ENCODE peak calls at places on chromosomes 7 and 10, in seven cellular contexts. A is stimulated activated CD4-positive, alpha-beta T cell treated with anti-CD3 and anti-CD28 coated beads, Interleukin-4, amount 100 ng/mL, for 24 hours; X is AG04450; M is activated gamma-delta T cell treated with Interleukin-2 at 50 U/mL for 16 hours; E is HCEC 1CT; O is fibroblast of mammary gland; T is glomerular endothelial cell. K is an unnamed sample.

GRCh38 chr7:158966780-158967390 is 110.5 kb downstream of the DYNC2I1 start:
- DNase-seq in X (no peak), T (no peak), E (no peak), M (no peak), O (no peak), A (no peak), K (no peak)

GRCh38 chr10:103069453-103070331 is 123.4 kb downstream of the NT5C2 start:
- DNase-seq in O (peak; percentile 51), X (no peak), A (peak; percentile 73), E (peak; percentile 28), T (no peak), M (peak; percentile 71), K (no peak)

GRCh38 chr10:97904026-97904410 is 54.4 kb downstream of the GOLGA7B start:
- DNase-seq in M (no peak), X (no peak), O (no peak), E (no peak), T (no peak), A (no peak), K (no peak)

GRCh38 chr7:481219-481930 is 38.3 kb downstream of the PDGFA start:
- DNase-seq in M (no peak), T (no peak), E (no peak), O (no peak), A (no peak), X (no peak), K (no peak)

GRCh38 chr10:50623299-50624153 is at the start of gene SGMS1:
- DNase-seq in A (peak; percentile 80), O (peak; percentile 76), T (no peak), E (peak; percentile 83), M (peak; percentile 77), X (peak; percentile 59), K (peak; percentile 67)

GRCh38 chr7:121831320-121831719 is 41.6 kb upstream of the PTPRZ1 start:
- DNase-seq in T (no peak), O (no peak), A (no peak), M (no peak), E (no peak), X (no peak), K (no peak)

GRCh38 chr7:47404005-47404404 is 177.9 kb downstream of the TNS3 start:
- DNase-seq in M (no peak), A (no peak), X (no peak), E (no peak), O (peak; percentile 77), T (no peak), K (no peak)

GRCh38 chr10:73117976-73118743 is 7.9 kb downstream of the NUDT13 start:
- DNase-seq in T (no peak), A (no peak), O (peak; percentile 76), M (no peak), E (peak; percentile 74), X (no peak), K (no peak)

GRCh38 chr7:64886956-64887545 is 16.0 kb upstream of the ZNF273 start:
- DNase-seq in O (no peak), T (no peak), X (no peak), A (no peak), E (no peak), M (no peak), K (no peak)

GRCh38 chr7:133940368-133940767 is 186.8 kb upstream of the LRGUK start:
- DNase-seq in M (no peak), A (no peak), O (no peak), T (no peak), E (no peak), X (no peak), K (no peak)

GRCh38 chr7:2513702-2514101 is 5.9 kb upstream of the LFNG start:
- DNase-seq in O (no peak), E (no peak), M (no peak), T (no peak), A (no peak), X (no peak), K (no peak)

GRCh38 chr7:96127746-96128145 is 194.2 kb downstream of the SLC25A13 start:
- DNase-seq in M (no peak), X (no peak), A (no peak), O (no peak), E (no peak), T (no peak), K (no peak)

GRCh38 chr10:108544500-108545120 is 1378.7 kb downstream of the XPNPEP1 start:
- DNase-seq in O (peak; percentile 70), X (no peak), T (no peak), M (peak; percentile 11), A (peak; percentile 10), E (peak; percentile 61), K (peak; percentile 22)